ENCODE peak calls at places on chromosomes 5 and 9, in five cellular contexts. W is Caki2, B is HEK293T, J is mesothelial cell of epicardium, L is iris pigment epithelial cell. N is an unnamed sample.

GRCh38 chr9:123043081-123043939 is 9.8 kb downstream of the GPR21 start:
- DNase-seq in W (no peak), B (no peak), J (no peak), L (no peak), N (no peak)

GRCh38 chr9:22446950-22447606 is 454 bp downstream of the DMRTA1 start:
- DNase-seq in W (peak), B (peak), J (peak), L (peak), N (peak)

GRCh38 chr5:13250450-13251291 is 693.8 kb downstream of the DNAH5 start:
- DNase-seq in W (peak), B (peak), J (no peak), L (peak), N (no peak)

GRCh38 chr5:142971296-142972013 is 201.3 kb downstream of the ARHGAP26 start:
- DNase-seq in W (no peak), B (no peak), J (no peak), L (no peak), N (no peak)

GRCh38 chr5:159504106-159504856 is 174.0 kb upstream of the IL12B start:
- DNase-seq in W (no peak), B (no peak), J (no peak), L (peak), N (peak)

GRCh38 chr9:135980926-135981630 is 19.9 kb upstream of the UBAC1 start:
- DNase-seq in W (no peak), B (no peak), J (no peak), L (no peak), N (no peak)

GRCh38 chr5:76326559-76327351 is 76.3 kb upstream of the IQGAP2 start:
- DNase-seq in W (no peak), B (no peak), J (peak), L (peak), N (no peak)

GRCh38 chr5:29005386-29005785 is 1967.0 kb upstream of the CDH9 start:
- DNase-seq in W (peak), B (peak), J (no peak), L (peak), N (peak)

GRCh38 chr5:107430077-107430625 is 240.6 kb downstream of the EFNA5 start:
- DNase-seq in W (no peak), B (no peak), J (no peak), L (peak), N (no peak)

GRCh38 chr9:73156593-73157187 is 5.0 kb downstream of the ANXA1 start:
- DNase-seq in W (no peak), B (no peak), J (no peak), L (peak), N (no peak)

GRCh38 chr9:94720846-94721549 is 5.5 kb upstream of the AOPEP start:
- DNase-seq in W (no peak), B (no peak), J (no peak), L (no peak), N (no peak)

GRCh38 chr5:131867524-131867923 is 70.7 kb upstream of the FNIP1 start:
- DNase-seq in W (no peak), B (no peak), J (no peak), L (no peak), N (no peak)